ENCODE peak calls at places on chromosomes 16 and 17, in five cellular contexts. Z is tibial artery; C is stomach; Q is heart left ventricle; P is CD4-positive, CD25-positive, alpha-beta regulatory T cell. A is an unnamed sample.

GRCh38 chr17:79984877-79985276 is 50.8 kb downstream of the TBC1D16 start:
- DNase-seq in Z (no peak), C (no peak), Q (no peak), P (no peak), A (no peak)

GRCh38 chr17:62761884-62762283 is 46.2 kb downstream of the MARCHF10 start:
- DNase-seq in Z (no peak), C (no peak), Q (no peak), P (no peak), A (no peak)

GRCh38 chr17:80285237-80285920 is 24.7 kb downstream of the RNF213 start:
- DNase-seq in Z (no peak), C (no peak), Q (no peak), P (no peak), A (no peak)

GRCh38 chr16:14344292-14344691 is 273.2 kb downstream of the MRTFB start:
- DNase-seq in Z (no peak), C (no peak), Q (no peak), P (no peak), A (no peak)

GRCh38 chr17:79942011-79942405 is 93.7 kb downstream of the TBC1D16 start:
- DNase-seq in Z (peak), C (no peak), Q (no peak), P (no peak), A (no peak)

GRCh38 chr17:1713160-1713877 is 3.1 kb upstream of the TLCD2 start:
- DNase-seq in Z (no peak), C (no peak), Q (no peak), P (no peak), A (no peak)

GRCh38 chr16:51290410-51290809 is 139.3 kb upstream of the SALL1 start:
- DNase-seq in Z (no peak), C (no peak), Q (no peak), P (no peak), A (no peak)

GRCh38 chr17:72587773-72588511 is 467.1 kb downstream of the SOX9 start:
- DNase-seq in Z (no peak), C (no peak), Q (no peak), P (no peak), A (no peak)

GRCh38 chr17:80970044-80970761 is 21.4 kb upstream of the CHMP6 start:
- DNase-seq in Z (no peak), C (peak), Q (no peak), P (peak), A (no peak)

GRCh38 chr16:2983706-2984136 is 3.5 kb upstream of the PKMYT1 start:
- DNase-seq in Z (peak), C (peak), Q (peak), P (peak), A (peak)

GRCh38 chr17:77470330-77470786 is 329.6 kb downstream of the SEC14L1 start:
- DNase-seq in Z (no peak), C (no peak), Q (no peak), P (no peak), A (no peak)

GRCh38 chr16:64983983-64984382 is 137.9 kb downstream of the CDH11 start:
- DNase-seq in Z (no peak), C (no peak), Q (peak), P (no peak), A (peak)

GRCh38 chr16:57994778-57995177 is 5.7 kb downstream of the ZNF319 start:
- DNase-seq in Z (peak), C (peak), Q (no peak), P (peak), A (no peak)

GRCh38 chr17:58621174-58621573 is 70.7 kb downstream of the TEX14 start:
- DNase-seq in Z (no peak), C (no peak), Q (no peak), P (no peak), A (no peak)

GRCh38 chr17:50560931-50561750 is 626 bp downstream of the CACNA1G start:
- DNase-seq in Z (no peak), C (no peak), Q (no peak), P (no peak), A (no peak)

GRCh38 chr16:56684256-56684925 is 2.1 kb downstream of the MT1X start:
- DNase-seq in Z (no peak), C (no peak), Q (no peak), P (no peak), A (no peak)

GRCh38 chr16:9191274-9191850 is 99.9 kb downstream of the HAPSTR1 start:
- DNase-seq in Z (no peak), C (no peak), Q (no peak), P (no peak), A (no peak)

GRCh38 chr17:70268383-70268782 is 99.1 kb downstream of the KCNJ2 start:
- DNase-seq in Z (no peak), C (no peak), Q (no peak), P (no peak), A (no peak)

GRCh38 chr17:1847191-1847590 is 17.4 kb downstream of the RPA1 start:
- DNase-seq in Z (no peak), C (no peak), Q (peak), P (no peak), A (no peak)

GRCh38 chr16:49834496-49835009 is 21.4 kb downstream of the ZNF423 start:
- DNase-seq in Z (peak), C (no peak), Q (peak), P (no peak), A (no peak)

GRCh38 chr16:27473101-27473900 is 71.3 kb downstream of the IL21R start:
- DNase-seq in Z (no peak), C (no peak), Q (no peak), P (no peak), A (no peak)

GRCh38 chr16:19706846-19707245 is 11.2 kb downstream of the KNOP1 start:
- DNase-seq in Z (no peak), C (no peak), Q (no peak), P (no peak), A (no peak)

GRCh38 chr17:80251966-80252365 is 8.7 kb upstream of the RNF213 start:
- DNase-seq in Z (peak), C (no peak), Q (no peak), P (no peak), A (no peak)

GRCh38 chr17:41785876-41786226 is 660 bp downstream of the JUP start:
- DNase-seq in Z (no peak), C (peak), Q (peak), P (no peak), A (no peak)

GRCh38 chr17:64061157-64061898 is 40.9 kb upstream of the ICAM2 start:
- DNase-seq in Z (no peak), C (no peak), Q (no peak), P (no peak), A (peak)

GRCh38 chr16:4611337-4612023 is 3.2 kb downstream of the UBALD1 start:
- DNase-seq in Z (no peak), C (no peak), Q (no peak), P (no peak), A (no peak)

GRCh38 chr17:36703860-36704266 is 102.5 kb downstream of the MRM1 start:
- DNase-seq in Z (no peak), C (no peak), Q (peak), P (peak), A (no peak)
- H3K4me3 ChIP-seq in Z (no peak), C (no peak), Q (no peak), P (no peak), A (no peak)

GRCh38 chr16:86495756-86496261 is 14.5 kb upstream of the FOXF1 start:
- DNase-seq in Z (no peak), C (no peak), Q (no peak), P (no peak), A (no peak)
- H3K4me3 ChIP-seq in Z (no peak), C (peak), Q (no peak), P (no peak), A (no peak)

GRCh38 chr17:7880076-7880868 is 8.3 kb upstream of the CHD3 start:
- DNase-seq in Z (no peak), C (no peak), Q (no peak), P (no peak), A (no peak)
- H3K4me3 ChIP-seq in Z (no peak), C (no peak), Q (no peak), P (peak), A (no peak)

GRCh38 chr17:38431343-38432145 is 3.3 kb downstream of the ARHGAP23 start:
- DNase-seq in Z (no peak), C (no peak), Q (no peak), P (no peak), A (no peak)

GRCh38 chr17:38428643-38429371 is 543 bp downstream of the ARHGAP23 start:
- DNase-seq in Z (peak), C (peak), Q (peak), P (no peak), A (peak)

GRCh38 chr17:38430316-38430715 is 2.1 kb downstream of the ARHGAP23 start:
- DNase-seq in Z (no peak), C (no peak), Q (no peak), P (no peak), A (peak)

GRCh38 chr17:38429476-38430100 is 1.3 kb downstream of the ARHGAP23 start:
- DNase-seq in Z (no peak), C (no peak), Q (no peak), P (no peak), A (peak)

DNA sequence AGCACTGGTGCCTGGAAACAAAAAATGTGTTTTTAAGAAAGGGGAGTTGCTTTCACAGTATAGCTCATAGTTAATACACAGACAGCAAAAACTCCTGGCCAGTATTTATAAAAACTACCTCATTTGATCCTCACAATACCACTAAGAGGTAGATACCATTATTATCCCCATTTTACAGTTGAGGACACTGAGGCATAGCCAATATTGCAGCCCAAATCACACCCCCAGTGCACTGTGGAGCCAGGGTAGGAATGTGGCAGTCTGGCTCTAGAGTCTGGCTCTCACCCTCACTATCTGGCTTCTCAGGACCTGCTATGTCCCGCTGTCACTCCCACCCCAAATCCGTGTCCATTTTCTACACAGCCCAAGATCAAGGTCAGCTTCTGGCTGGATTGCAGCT is 2.6 kb downstream of the ARHGAP23 start:
- DNase-seq in Z (no peak), C (no peak), Q (no peak), P (no peak), A (no peak)
- H3K4me3 ChIP-seq in Z (no peak), C (no peak), Q (no peak), P (no peak), A (no peak)

DNA sequence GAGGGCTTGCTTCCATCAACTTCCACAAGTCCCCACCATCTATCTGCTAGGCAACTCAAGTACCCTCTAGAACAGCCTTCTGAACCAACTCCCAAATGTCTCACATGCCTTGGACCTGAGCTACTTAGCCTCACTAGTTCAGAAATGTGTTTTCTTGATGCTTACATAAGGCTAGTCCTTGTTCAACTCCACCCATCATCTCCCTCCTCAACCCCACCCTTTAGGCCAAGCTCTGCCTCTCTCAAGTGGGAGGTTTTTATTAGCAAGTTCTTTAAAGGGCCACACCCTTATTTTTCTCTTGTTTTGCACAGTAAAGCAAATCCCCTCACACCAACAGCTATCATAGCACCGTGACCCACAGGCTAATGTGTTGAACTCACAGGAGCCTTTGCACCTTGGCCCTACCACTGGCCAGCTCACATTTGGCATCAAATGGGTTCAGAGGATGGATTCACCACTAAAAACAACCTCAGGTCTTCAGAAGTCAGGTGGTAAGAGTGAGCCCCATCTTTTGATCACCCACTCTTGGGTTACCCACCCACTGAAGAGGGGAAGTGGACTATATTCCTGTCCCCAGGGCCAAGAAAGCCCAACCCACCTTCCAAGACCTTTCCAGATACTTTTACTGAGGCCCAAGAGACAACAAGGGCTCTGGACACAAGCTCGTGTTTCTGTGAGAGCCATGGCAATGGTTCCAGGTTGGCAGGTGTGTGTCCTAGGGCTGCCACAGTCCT is 12.2 kb downstream of the PIK3R5 start:
- DNase-seq in Z (no peak), C (no peak), Q (no peak), P (peak), A (no peak)
- H3K4me3 ChIP-seq in Z (no peak), C (no peak), Q (no peak), P (peak), A (no peak)

GRCh38 chr17:48429156-48429555 is 858 bp downstream of the SKAP1 start:
- DNase-seq in Z (no peak), C (no peak), Q (no peak), P (peak), A (no peak)
- H3K4me3 ChIP-seq in Z (no peak), C (peak), Q (no peak), P (peak), A (no peak)

DNA sequence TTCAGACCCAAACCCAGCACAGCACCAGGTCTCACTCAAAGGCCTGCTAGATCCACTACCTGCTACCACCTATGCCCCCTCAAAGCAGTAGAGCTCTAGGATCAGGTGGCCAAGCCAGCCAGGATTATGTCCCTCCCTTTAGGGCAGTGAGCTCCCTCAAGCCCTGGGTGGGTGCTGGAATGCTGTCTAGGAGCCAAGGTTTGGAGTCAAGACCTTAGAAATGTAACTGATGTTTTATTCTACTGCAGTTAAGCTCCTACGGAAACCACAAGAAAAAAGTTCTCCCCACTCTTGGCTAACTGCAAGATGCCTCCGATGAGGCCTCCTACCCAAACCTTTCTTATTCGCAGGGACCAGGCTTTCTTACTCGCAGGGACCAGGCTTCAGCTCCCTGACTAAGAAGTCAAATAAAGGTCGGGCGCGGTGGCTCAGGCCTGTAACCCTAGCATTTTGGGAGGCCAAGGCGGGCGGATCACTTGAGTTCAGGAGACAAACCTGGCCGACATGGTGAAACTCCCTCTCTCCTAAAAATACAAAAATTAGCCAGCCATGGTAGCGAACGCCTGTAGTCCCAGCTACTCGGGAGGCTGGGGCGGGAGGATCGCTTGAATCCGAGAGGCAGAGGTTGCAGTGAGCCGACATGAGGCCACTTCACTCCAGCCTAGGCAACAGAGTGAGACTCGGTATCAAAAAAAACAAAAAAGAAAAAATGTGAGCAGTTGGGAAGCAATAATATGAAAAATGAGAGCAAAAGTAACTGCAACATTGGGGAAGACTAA is 31.8 kb upstream of the ARL4D start:
- DNase-seq in Z (no peak), C (no peak), Q (no peak), P (no peak), A (no peak)
- H3K4me3 ChIP-seq in Z (peak), C (peak), Q (peak), P (peak), A (peak)

DNA sequence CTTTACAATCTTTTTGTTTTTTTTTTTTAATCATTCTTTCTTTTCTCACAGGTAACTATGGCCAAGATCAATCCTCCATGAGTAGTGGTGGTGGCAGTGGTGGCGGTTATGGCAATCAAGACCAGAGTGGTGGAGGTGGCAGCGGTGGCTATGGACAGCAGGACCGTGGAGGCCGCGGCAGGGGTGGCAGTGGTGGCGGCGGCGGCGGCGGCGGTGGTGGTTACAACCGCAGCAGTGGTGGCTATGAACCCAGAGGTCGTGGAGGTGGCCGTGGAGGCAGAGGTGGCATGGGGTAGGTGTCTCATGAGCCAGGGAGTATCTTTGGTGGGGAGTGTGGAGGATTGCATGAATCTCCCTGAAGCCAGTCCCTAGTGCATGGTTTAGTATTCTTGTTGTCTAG is 4.9 kb downstream of the FUS start:
- DNase-seq in Z (no peak), C (no peak), Q (no peak), P (no peak), A (no peak)
- H3K4me3 ChIP-seq in Z (no peak), C (no peak), Q (no peak), P (no peak), A (no peak)

DNA sequence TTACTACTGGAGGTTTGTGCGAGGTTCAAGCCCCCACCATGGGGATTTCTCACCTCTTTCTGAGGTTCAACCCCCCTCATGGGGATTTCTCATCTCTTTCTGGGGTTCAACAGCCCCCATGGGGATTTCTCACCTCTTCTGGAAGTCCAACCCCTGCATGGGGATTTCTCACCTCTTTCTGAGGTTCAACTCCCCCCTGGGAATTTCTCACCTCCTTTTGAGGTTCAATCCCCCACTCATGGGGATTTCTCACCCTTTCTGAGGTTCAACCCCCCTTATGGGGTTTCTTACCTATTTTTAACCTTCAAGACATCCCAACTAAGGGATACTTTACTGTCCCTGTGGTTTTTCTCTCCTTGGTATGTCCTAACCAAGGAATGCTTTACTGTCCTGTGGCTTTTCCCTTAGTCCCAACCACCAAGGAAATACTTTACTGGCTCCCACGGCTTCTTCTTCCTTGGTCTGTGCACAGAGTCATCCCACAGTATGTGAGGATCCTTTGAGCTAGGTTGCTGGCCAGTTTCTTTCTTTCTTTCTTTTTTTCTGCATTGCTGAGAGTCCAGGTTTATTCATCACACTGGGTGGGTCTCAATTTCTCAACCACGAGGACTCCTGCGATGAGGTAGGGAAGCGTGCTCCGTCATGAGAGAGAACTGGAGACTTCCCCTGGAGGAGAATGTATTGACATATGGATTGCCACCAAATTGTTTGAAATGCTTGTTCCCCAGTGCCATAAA is 2140.2 kb downstream of the TP53TG3F start:
- DNase-seq in Z (no peak), C (no peak), Q (no peak), P (no peak), A (no peak)
- H3K4me3 ChIP-seq in Z (no peak), C (no peak), Q (no peak), P (no peak), A (no peak)